ENCODE peak calls at places on chromosomes 6 and 20, in four cellular contexts. T is T-helper 2 cell, A is AG08395, F is NCI-H774. O is an unnamed sample.

GRCh38 chr20:39574061-39574460 is 611.9 kb downstream of the DHX35 start:
- DNase-seq in A (no peak), T (no peak), F (no peak), O (no peak)

GRCh38 chr6:99745651-99746050 is 139.0 kb downstream of the PRDM13 start:
- DNase-seq in A (peak), T (no peak), F (no peak), O (no peak)

GRCh38 chr6:4398806-4399205 is 263.4 kb upstream of the ECI2 start:
- DNase-seq in F (no peak), A (peak), T (no peak), O (no peak)

GRCh38 chr6:3813150-3813780 is 35.9 kb upstream of the FAM50B start:
- DNase-seq in F (no peak), T (no peak), A (peak), O (no peak)

GRCh38 chr6:166344240-166344639 is 1.9 kb upstream of the SFT2D1 start:
- DNase-seq in T (no peak), A (no peak), F (no peak), O (no peak)

GRCh38 chr6:152775441-152775840 is 24.8 kb downstream of the VIP start:
- DNase-seq in A (no peak), T (no peak), F (no peak), O (no peak)

GRCh38 chr6:151181701-151182367 is 57.9 kb upstream of the AKAP12 start:
- DNase-seq in F (no peak), A (no peak), T (no peak), O (no peak)

GRCh38 chr6:34052071-34052825 is 93.6 kb downstream of the GRM4 start:
- DNase-seq in A (no peak), T (no peak), F (no peak), O (no peak)

GRCh38 chr6:32087574-32088486 is 21.3 kb downstream of the TNXB start:
- DNase-seq in F (peak), A (no peak), T (peak), O (peak)

GRCh38 chr6:97316982-97317381 is 34.0 kb upstream of the MMS22L start:
- DNase-seq in F (no peak), A (no peak), T (no peak), O (no peak)

GRCh38 chr20:47557218-47557617 is 55.5 kb downstream of the NCOA3 start:
- DNase-seq in F (no peak), A (no peak), T (no peak), O (no peak)

GRCh38 chr6:144362042-144363018 is 77.2 kb downstream of the UTRN start:
- DNase-seq in A (no peak), T (no peak), F (no peak), O (no peak)

GRCh38 chr6:133456934-133457333 is 215.8 kb downstream of the EYA4 start:
- DNase-seq in F (no peak), A (no peak), T (no peak), O (no peak)